ENCODE peak calls at places on chromosomes 3 and 15, in seven cellular contexts. One of them, this sample, is unnamed. For H3K36me3 and H3K27me3, the result is how much of the 10 kb centered on the place peaks cover.

GRCh38 chr3:22886394-22886793 is 316.7 kb upstream of the UBE2E2 start:
- DNase-seq in thyroid gland: no peak
- DNase-seq in SJSA1: no peak
- DNase-seq in A673: no peak
- DNase-seq in thoracic aorta: no peak
- DNase-seq in BE2C: no peak
- DNase-seq in brain microvascular endothelial cell: no peak
- DNase-seq in this sample: no peak

GRCh38 chr3:27219127-27219860 is 149.9 kb downstream of the NEK10 start:
- DNase-seq in thyroid gland: no peak
- DNase-seq in SJSA1: no peak
- DNase-seq in A673: no peak
- DNase-seq in thoracic aorta: no peak
- DNase-seq in BE2C: no peak
- DNase-seq in brain microvascular endothelial cell: no peak
- DNase-seq in this sample: no peak

GRCh38 chr3:62622553-62623174 is 249.3 kb upstream of the FEZF2 start:
- DNase-seq in thyroid gland: peak
- DNase-seq in SJSA1: peak
- DNase-seq in A673: peak
- DNase-seq in thoracic aorta: no peak
- DNase-seq in BE2C: peak
- DNase-seq in brain microvascular endothelial cell: peak
- DNase-seq in this sample: no peak

GRCh38 chr3:116586285-116586944 is 123.2 kb upstream of the TUSC7 start:
- DNase-seq in thyroid gland: no peak
- DNase-seq in SJSA1: no peak
- DNase-seq in A673: no peak
- DNase-seq in thoracic aorta: no peak
- DNase-seq in BE2C: no peak
- DNase-seq in brain microvascular endothelial cell: no peak
- DNase-seq in this sample: no peak

GRCh38 chr3:109548192-109548938 is 211.0 kb upstream of the DPPA4 start:
- DNase-seq in thyroid gland: no peak
- DNase-seq in SJSA1: no peak
- DNase-seq in A673: no peak
- DNase-seq in thoracic aorta: no peak
- DNase-seq in BE2C: no peak
- DNase-seq in brain microvascular endothelial cell: peak
- DNase-seq in this sample: no peak

GRCh38 chr3:4588410-4588809 is 95.3 kb downstream of the ITPR1 start:
- DNase-seq in thyroid gland: no peak
- DNase-seq in SJSA1: no peak
- DNase-seq in A673: no peak
- DNase-seq in thoracic aorta: no peak
- DNase-seq in BE2C: no peak
- DNase-seq in brain microvascular endothelial cell: peak
- DNase-seq in this sample: no peak

GRCh38 chr3:14144423-14145075 is 19.7 kb downstream of the TMEM43 start:
- DNase-seq in thyroid gland: peak
- DNase-seq in SJSA1: peak
- DNase-seq in A673: peak
- DNase-seq in thoracic aorta: peak
- DNase-seq in BE2C: peak
- DNase-seq in brain microvascular endothelial cell: peak
- DNase-seq in this sample: peak

GRCh38 chr3:169362261-169362660 is 301.3 kb downstream of the MECOM start:
- DNase-seq in thyroid gland: peak
- DNase-seq in SJSA1: no peak
- DNase-seq in A673: peak
- DNase-seq in thoracic aorta: no peak
- DNase-seq in BE2C: peak
- DNase-seq in brain microvascular endothelial cell: no peak
- DNase-seq in this sample: no peak

GRCh38 chr3:13075318-13075717 is 2.1 kb upstream of the IQSEC1 start:
- DNase-seq in thyroid gland: no peak
- DNase-seq in SJSA1: no peak
- DNase-seq in A673: no peak
- DNase-seq in thoracic aorta: no peak
- DNase-seq in BE2C: no peak
- DNase-seq in brain microvascular endothelial cell: no peak
- DNase-seq in this sample: no peak

GRCh38 chr15:38253448-38253847 is 812 bp downstream of the SPRED1 start:
- DNase-seq in thyroid gland: peak
- DNase-seq in SJSA1: peak
- DNase-seq in A673: peak
- DNase-seq in thoracic aorta: no peak
- DNase-seq in BE2C: peak
- DNase-seq in brain microvascular endothelial cell: peak
- DNase-seq in this sample: peak

GRCh38 chr3:7381741-7382140 is 520.8 kb downstream of the GRM7 start:
- DNase-seq in thyroid gland: no peak
- DNase-seq in SJSA1: no peak
- DNase-seq in A673: no peak
- DNase-seq in thoracic aorta: no peak
- DNase-seq in BE2C: no peak
- DNase-seq in brain microvascular endothelial cell: no peak
- DNase-seq in this sample: no peak

GRCh38 chr15:89068325-89068784 is 19.9 kb upstream of the ABHD2 start:
- DNase-seq in thyroid gland: no peak
- DNase-seq in SJSA1: no peak
- DNase-seq in A673: peak
- DNase-seq in thoracic aorta: no peak
- DNase-seq in BE2C: no peak
- DNase-seq in brain microvascular endothelial cell: peak
- DNase-seq in this sample: peak

GRCh38 chr3:107644631-107645030 is 121.9 kb downstream of the BBX start:
- DNase-seq in thyroid gland: no peak
- DNase-seq in SJSA1: no peak
- DNase-seq in A673: no peak
- DNase-seq in thoracic aorta: no peak
- DNase-seq in BE2C: no peak
- DNase-seq in brain microvascular endothelial cell: no peak
- DNase-seq in this sample: no peak

GRCh38 chr15:85559530-85559929 is 179.1 kb downstream of the AKAP13 start:
- DNase-seq in thyroid gland: no peak
- DNase-seq in SJSA1: no peak
- DNase-seq in A673: no peak
- DNase-seq in thoracic aorta: no peak
- DNase-seq in BE2C: no peak
- DNase-seq in brain microvascular endothelial cell: no peak
- DNase-seq in this sample: no peak

GRCh38 chr15:85563731-85564130 is 183.3 kb downstream of the AKAP13 start:
- DNase-seq in thyroid gland: no peak
- DNase-seq in SJSA1: no peak
- DNase-seq in A673: no peak
- DNase-seq in thoracic aorta: no peak
- DNase-seq in BE2C: no peak
- DNase-seq in brain microvascular endothelial cell: no peak
- DNase-seq in this sample: no peak

GRCh38 chr15:85563328-85563727 is 182.9 kb downstream of the AKAP13 start:
- DNase-seq in thyroid gland: peak
- DNase-seq in SJSA1: no peak
- DNase-seq in A673: peak
- DNase-seq in thoracic aorta: no peak
- DNase-seq in BE2C: no peak
- DNase-seq in brain microvascular endothelial cell: no peak
- DNase-seq in this sample: no peak

GRCh38 chr15:85564686-85565085 is 184.3 kb downstream of the AKAP13 start:
- DNase-seq in thyroid gland: no peak
- DNase-seq in SJSA1: no peak
- DNase-seq in A673: no peak
- DNase-seq in thoracic aorta: no peak
- DNase-seq in BE2C: no peak
- DNase-seq in brain microvascular endothelial cell: no peak
- DNase-seq in this sample: no peak

DNA sequence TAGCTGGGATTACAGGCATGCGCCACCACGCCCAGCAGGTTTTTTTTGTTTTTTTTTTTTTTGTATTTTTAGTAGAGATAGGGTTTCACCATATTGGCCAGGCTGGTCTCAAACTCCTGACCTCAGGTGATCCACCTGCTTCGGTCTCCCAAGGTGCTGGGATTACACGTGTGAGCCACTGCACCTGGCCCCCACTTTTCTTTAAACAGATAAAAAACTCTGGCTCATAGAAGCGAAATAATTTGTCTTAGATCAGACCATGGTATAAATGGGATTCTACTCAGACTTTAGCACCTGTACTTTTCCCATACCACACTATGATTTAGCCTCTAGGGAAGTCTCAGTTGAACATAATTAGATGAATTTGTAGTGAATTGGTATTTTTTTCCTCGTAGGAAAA is 182.4 kb downstream of the AKAP13 start:
- DNase-seq in thyroid gland: no peak
- DNase-seq in SJSA1: no peak
- DNase-seq in A673: no peak
- DNase-seq in thoracic aorta: no peak
- DNase-seq in BE2C: no peak
- DNase-seq in brain microvascular endothelial cell: no peak
- DNase-seq in this sample: no peak
- H3K36me3 ChIP-seq in thyroid gland: under half
- H3K36me3 ChIP-seq in SJSA1: under half
- H3K36me3 ChIP-seq in A673: under half
- H3K36me3 ChIP-seq in thoracic aorta: under half
- H3K36me3 ChIP-seq in BE2C: under half
- H3K36me3 ChIP-seq in brain microvascular endothelial cell: under half
- H3K36me3 ChIP-seq in this sample: under half

DNA sequence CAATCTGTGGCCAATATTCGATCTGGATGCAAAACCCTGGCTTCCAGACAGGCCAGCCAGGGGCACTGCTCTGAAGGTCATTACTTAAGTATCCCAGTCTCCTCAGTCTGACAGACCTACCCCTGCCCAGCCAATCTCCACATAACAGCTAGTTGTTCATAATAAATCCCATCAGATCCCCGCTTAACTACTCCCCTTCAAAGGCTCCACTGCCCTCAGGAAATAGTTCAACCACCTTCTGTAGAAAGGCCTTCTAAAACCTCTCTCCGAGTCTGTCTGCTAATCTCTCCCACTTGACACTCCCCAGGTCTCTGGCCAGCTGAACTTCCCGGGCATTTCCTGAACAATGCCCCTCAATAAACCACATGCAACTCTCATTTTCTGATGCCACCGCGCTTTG is 6.1 kb downstream of the PRC1 start:
- DNase-seq in thyroid gland: no peak
- DNase-seq in SJSA1: no peak
- DNase-seq in A673: no peak
- DNase-seq in thoracic aorta: no peak
- DNase-seq in BE2C: no peak
- DNase-seq in brain microvascular endothelial cell: no peak
- DNase-seq in this sample: no peak
- H3K4me3 ChIP-seq in thyroid gland: no peak
- H3K4me3 ChIP-seq in SJSA1: no peak
- H3K4me3 ChIP-seq in A673: no peak
- H3K4me3 ChIP-seq in thoracic aorta: no peak
- H3K4me3 ChIP-seq in BE2C: no peak
- H3K4me3 ChIP-seq in brain microvascular endothelial cell: no peak
- H3K4me3 ChIP-seq in this sample: no peak

GRCh38 chr15:53884441-53884840 is 93.8 kb upstream of the UNC13C start:
- DNase-seq in thyroid gland: no peak
- DNase-seq in SJSA1: no peak
- DNase-seq in A673: no peak
- DNase-seq in thoracic aorta: no peak
- DNase-seq in BE2C: no peak
- DNase-seq in brain microvascular endothelial cell: no peak
- DNase-seq in this sample: no peak

GRCh38 chr15:53880353-53880752 is 97.9 kb upstream of the UNC13C start:
- DNase-seq in thyroid gland: peak
- DNase-seq in SJSA1: no peak
- DNase-seq in A673: no peak
- DNase-seq in thoracic aorta: no peak
- DNase-seq in BE2C: peak
- DNase-seq in brain microvascular endothelial cell: no peak
- DNase-seq in this sample: no peak

DNA sequence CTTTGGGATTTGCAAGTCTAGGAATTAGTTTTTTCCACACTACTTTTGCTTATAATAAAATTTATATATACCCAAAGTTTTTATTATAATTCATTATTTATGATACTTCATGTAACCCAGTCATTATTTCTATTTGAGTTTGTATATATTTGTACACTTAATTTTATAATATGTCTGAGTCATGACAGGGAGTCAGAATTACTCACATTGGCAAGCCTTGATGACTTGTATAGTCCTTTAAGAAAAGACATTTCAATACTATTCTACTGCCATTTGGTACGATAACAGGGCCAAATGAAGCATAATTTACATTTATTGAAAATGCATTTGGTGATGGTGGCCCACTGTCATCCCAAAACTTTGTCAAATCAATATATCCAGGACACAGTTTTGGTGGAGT is 95.9 kb upstream of the UNC13C start:
- DNase-seq in thyroid gland: no peak
- DNase-seq in SJSA1: no peak
- DNase-seq in A673: no peak
- DNase-seq in thoracic aorta: no peak
- DNase-seq in BE2C: no peak
- DNase-seq in brain microvascular endothelial cell: no peak
- DNase-seq in this sample: no peak
- H3K27me3 ChIP-seq in thyroid gland: under half
- H3K27me3 ChIP-seq in SJSA1: under half
- H3K27me3 ChIP-seq in A673: under half
- H3K27me3 ChIP-seq in thoracic aorta: under half
- H3K27me3 ChIP-seq in BE2C: under half
- H3K27me3 ChIP-seq in brain microvascular endothelial cell: under half
- H3K27me3 ChIP-seq in this sample: under half

GRCh38 chr15:65110676-65111292 is 4.2 kb downstream of the UBAP1L start:
- DNase-seq in thyroid gland: no peak
- DNase-seq in SJSA1: peak
- DNase-seq in A673: no peak
- DNase-seq in thoracic aorta: no peak
- DNase-seq in BE2C: no peak
- DNase-seq in brain microvascular endothelial cell: peak
- DNase-seq in this sample: no peak

GRCh38 chr15:65115542-65115941 is 542 bp upstream of the UBAP1L start:
- DNase-seq in thyroid gland: no peak
- DNase-seq in SJSA1: no peak
- DNase-seq in A673: no peak
- DNase-seq in thoracic aorta: no peak
- DNase-seq in BE2C: no peak
- DNase-seq in brain microvascular endothelial cell: no peak
- DNase-seq in this sample: no peak

GRCh38 chr15:65115086-65115485 is at the start of gene UBAP1L:
- DNase-seq in thyroid gland: no peak
- DNase-seq in SJSA1: no peak
- DNase-seq in A673: peak
- DNase-seq in thoracic aorta: no peak
- DNase-seq in BE2C: no peak
- DNase-seq in brain microvascular endothelial cell: no peak
- DNase-seq in this sample: no peak
- H3K36me3 ChIP-seq in thyroid gland: under half
- H3K36me3 ChIP-seq in SJSA1: half or more
- H3K36me3 ChIP-seq in A673: under half
- H3K36me3 ChIP-seq in thoracic aorta: under half
- H3K36me3 ChIP-seq in BE2C: under half
- H3K36me3 ChIP-seq in brain microvascular endothelial cell: under half
- H3K36me3 ChIP-seq in this sample: under half